ENCODE peak calls at places on chromosomes 5 and 9, in ten cellular contexts. E, T, M, X, A, H, W, J, B and K are unnamed samples.

GRCh38 chr5:159099049-159099760 is 511 bp downstream of the EBF1 start:
- DNase-seq in M (peak; percentile 86), A (peak; percentile 28), H (peak; percentile 25), B (peak; percentile 47), W (peak; percentile 63), T (peak; percentile 83), E (peak; percentile 40), J (peak; percentile 72), X (peak; percentile 90), K (peak; percentile 59)

GRCh38 chr5:157913575-157913974 is 54.6 kb upstream of the CLINT1 start:
- DNase-seq in J (no peak), H (peak; percentile 76), E (no peak), M (peak; percentile 82), W (no peak), B (peak; percentile 6), T (no peak), A (no peak), X (no peak), K (peak; percentile 75)

GRCh38 chr5:78519198-78519941 is 129.2 kb downstream of the LHFPL2 start:
- DNase-seq in E (peak; percentile 51), W (no peak), B (no peak), X (no peak), A (no peak), H (no peak), M (no peak), J (no peak), T (peak; percentile 15), K (no peak)

GRCh38 chr5:156481741-156482140 is 154.8 kb downstream of the SGCD start:
- DNase-seq in T (no peak), E (no peak), B (peak; percentile 87), H (no peak), J (no peak), M (no peak), X (no peak), A (no peak), W (no peak), K (peak; percentile 43)

GRCh38 chr9:98455957-98456621 is 200.6 kb upstream of the TBC1D2 start:
- DNase-seq in B (no peak), E (no peak), M (no peak), J (peak; percentile 60), H (no peak), T (no peak), A (no peak), W (no peak), X (no peak), K (no peak)

GRCh38 chr5:62720036-62720441 is 141.4 kb downstream of the LRRC70 start:
- DNase-seq in H (peak; percentile 32), T (peak; percentile 70), E (peak; percentile 23), J (peak; percentile 28), M (peak; percentile 69), X (no peak), W (no peak), A (peak; percentile 22), B (no peak), K (peak; percentile 50)

GRCh38 chr9:121813811-121814210 is 162.4 kb downstream of the DAB2IP start:
- DNase-seq in X (no peak), W (no peak), E (no peak), H (no peak), J (no peak), A (no peak), B (no peak), M (no peak), T (no peak), K (no peak)

GRCh38 chr5:80654054-80654390 is 430 bp upstream of the MSH3 start:
- DNase-seq in W (no peak), A (no peak), J (no peak), T (peak; percentile 64), E (no peak), X (no peak), B (peak; percentile 2), H (no peak), M (peak; percentile 35), K (peak; percentile 29)

GRCh38 chr5:158123595-158123994 is 264.6 kb upstream of the CLINT1 start:
- DNase-seq in T (no peak), B (no peak), E (no peak), W (peak; percentile 1), X (no peak), J (no peak), M (no peak), H (no peak), A (no peak), K (no peak)

GRCh38 chr9:95091574-95091970 is 225.9 kb downstream of the FANCC start:
- DNase-seq in E (no peak), W (no peak), T (no peak), M (no peak), J (peak; percentile 42), B (no peak), H (no peak), X (no peak), A (peak; percentile 57), K (no peak)

GRCh38 chr9:37378613-37379004 is 43.9 kb upstream of the GRHPR start:
- DNase-seq in W (no peak), E (no peak), J (no peak), X (no peak), H (no peak), A (no peak), T (peak; percentile 46), M (no peak), B (no peak), K (no peak)

GRCh38 chr5:76114192-76114795 is 31.1 kb downstream of the SV2C start:
- DNase-seq in W (no peak), X (no peak), A (peak; percentile 33), T (no peak), H (no peak), B (no peak), E (peak; percentile 16), M (peak; percentile 85), J (no peak), K (peak; percentile 78)

GRCh38 chr5:14676320-14676719 is 11.8 kb downstream of the OTULIN start:
- DNase-seq in B (no peak), M (no peak), A (peak; percentile 53), X (no peak), E (no peak), J (peak; percentile 78), W (no peak), H (no peak), T (peak; percentile 56), K (no peak)

GRCh38 chr5:179405054-179405416 is 59.8 kb upstream of the ADAMTS2 start:
- DNase-seq in B (no peak), X (no peak), A (no peak), H (no peak), W (no peak), E (no peak), J (no peak), M (no peak), T (no peak), K (no peak)

GRCh38 chr5:68368686-68369359 is 153.3 kb downstream of the PIK3R1 start:
- DNase-seq in M (no peak), X (no peak), T (no peak), E (no peak), J (peak; percentile 40), B (peak; percentile 1), H (no peak), W (no peak), A (no peak), K (no peak)

GRCh38 chr5:122701640-122702523 is 73.0 kb upstream of the SNX2 start:
- DNase-seq in X (no peak), W (no peak), J (no peak), E (no peak), H (no peak), T (peak; percentile 87), M (no peak), A (no peak), B (no peak), K (no peak)

GRCh38 chr9:97848582-97849237 is 4.3 kb upstream of the FOXE1 start:
- DNase-seq in X (peak; percentile 92), J (no peak), E (no peak), B (no peak), T (no peak), M (peak; percentile 59), A (no peak), H (no peak), W (no peak), K (no peak)